ENCODE peak calls at places on chromosomes 6 and 20, in four cellular contexts. One of them, this sample, is unnamed.

GRCh38 chr20:46622125-46622524 is 29.1 kb downstream of the SLC13A3 start:
- DNase-seq in HCT116: no peak
- DNase-seq in MM.1S: no peak
- DNase-seq in PC-3: no peak
- DNase-seq in this sample: no peak

GRCh38 chr6:20952605-20953004 is 418.3 kb downstream of the CDKAL1 start:
- DNase-seq in HCT116: peak; percentile 60
- DNase-seq in MM.1S: no peak
- DNase-seq in PC-3: peak; percentile 90
- DNase-seq in this sample: peak; percentile 65

GRCh38 chr20:34675561-34675960 is 1.3 kb downstream of the PIGU start:
- DNase-seq in HCT116: no peak
- DNase-seq in MM.1S: no peak
- DNase-seq in PC-3: no peak
- DNase-seq in this sample: no peak

GRCh38 chr20:51636123-51636522 is 93.6 kb upstream of the NFATC2 start:
- DNase-seq in HCT116: peak; percentile 51
- DNase-seq in MM.1S: no peak
- DNase-seq in PC-3: peak; percentile 99
- DNase-seq in this sample: no peak

GRCh38 chr6:46490425-46491200 is 636 bp downstream of the RCAN2 start:
- DNase-seq in HCT116: no peak
- DNase-seq in MM.1S: no peak
- DNase-seq in PC-3: no peak
- DNase-seq in this sample: peak; percentile 70

GRCh38 chr20:63863798-63864544 is 1.1 kb upstream of the TPD52L2 start:
- DNase-seq in HCT116: peak; percentile 60
- DNase-seq in MM.1S: peak; percentile 90
- DNase-seq in PC-3: peak; percentile 78
- DNase-seq in this sample: peak; percentile 91

GRCh38 chr6:147283460-147283859 is 79.2 kb downstream of the STXBP5 start:
- DNase-seq in HCT116: no peak
- DNase-seq in MM.1S: no peak
- DNase-seq in PC-3: peak; percentile 56
- DNase-seq in this sample: peak; percentile 41

GRCh38 chr6:142551145-142551811 is 249.5 kb downstream of the ADGRG6 start:
- DNase-seq in HCT116: peak; percentile 37
- DNase-seq in MM.1S: no peak
- DNase-seq in PC-3: peak; percentile 58
- DNase-seq in this sample: peak; percentile 49

GRCh38 chr20:15339264-15339663 is 1001.9 kb upstream of the FLRT3 start:
- DNase-seq in HCT116: no peak
- DNase-seq in MM.1S: no peak
- DNase-seq in PC-3: peak; percentile 15
- DNase-seq in this sample: no peak

GRCh38 chr20:21147593-21147992 is 21.7 kb downstream of the KIZ start:
- DNase-seq in HCT116: no peak
- DNase-seq in MM.1S: no peak
- DNase-seq in PC-3: peak; percentile 57
- DNase-seq in this sample: peak; percentile 63

GRCh38 chr6:23505021-23505420 is 621.0 kb upstream of the NRSN1 start:
- DNase-seq in HCT116: no peak
- DNase-seq in MM.1S: no peak
- DNase-seq in PC-3: no peak
- DNase-seq in this sample: peak; percentile 36

GRCh38 chr6:39901670-39902069 is 32.6 kb downstream of the MOCS1 start:
- DNase-seq in HCT116: no peak
- DNase-seq in MM.1S: no peak
- DNase-seq in PC-3: no peak
- DNase-seq in this sample: no peak

GRCh38 chr6:76861403-76861802 is 601.9 kb downstream of the HTR1B start:
- DNase-seq in HCT116: peak; percentile 7
- DNase-seq in MM.1S: peak; percentile 30
- DNase-seq in PC-3: peak; percentile 27
- DNase-seq in this sample: peak; percentile 20

GRCh38 chr6:40928738-40929137 is 110.3 kb downstream of the UNC5CL start:
- DNase-seq in HCT116: no peak
- DNase-seq in MM.1S: no peak
- DNase-seq in PC-3: no peak
- DNase-seq in this sample: no peak

GRCh38 chr20:44495802-44496481 is 20.3 kb downstream of the TTPAL start:
- DNase-seq in HCT116: peak; percentile 77
- DNase-seq in MM.1S: no peak
- DNase-seq in PC-3: peak; percentile 99
- DNase-seq in this sample: peak; percentile 97

GRCh38 chr6:101011165-101011564 is 130.0 kb upstream of the ASCC3 start:
- DNase-seq in HCT116: no peak
- DNase-seq in MM.1S: peak; percentile 93
- DNase-seq in PC-3: peak; percentile 74
- DNase-seq in this sample: no peak

GRCh38 chr6:30720738-30721197 is 616 bp downstream of the TUBB start:
- DNase-seq in HCT116: no peak
- DNase-seq in MM.1S: peak; percentile 80
- DNase-seq in PC-3: peak; percentile 50
- DNase-seq in this sample: peak; percentile 80

GRCh38 chr20:62697468-62697912 is 11.1 kb upstream of the NTSR1 start:
- DNase-seq in HCT116: no peak
- DNase-seq in MM.1S: no peak
- DNase-seq in PC-3: no peak
- DNase-seq in this sample: no peak
- TF ChIP-seq EZH2 in HCT116: no peak
- TF ChIP-seq EZH2 in MM.1S: no peak
- TF ChIP-seq EZH2 in PC-3: no peak
- TF ChIP-seq EZH2 in this sample: no peak

GRCh38 chr6:44503471-44503870 is 116.0 kb downstream of the CDC5L start:
- DNase-seq in HCT116: no peak
- DNase-seq in MM.1S: no peak
- DNase-seq in PC-3: no peak
- DNase-seq in this sample: no peak
- H3K9me2 ChIP-seq in HCT116: no peaks in the 10 kb centered on the region
- H3K9me2 ChIP-seq in MM.1S: no peaks in the 10 kb centered on the region
- H3K9me2 ChIP-seq in PC-3: peaks cover 4% of the 10 kb centered on the region
- H3K9me2 ChIP-seq in this sample: no peaks in the 10 kb centered on the region

GRCh38 chr6:45439459-45439858 is 61.7 kb upstream of the SUPT3H start:
- DNase-seq in HCT116: no peak
- DNase-seq in MM.1S: no peak
- DNase-seq in PC-3: no peak
- DNase-seq in this sample: no peak
- H3K9ac ChIP-seq in HCT116: no peak overlapping the region
- H3K9ac ChIP-seq in MM.1S: no peak overlapping the region
- H3K9ac ChIP-seq in PC-3: no peak overlapping the region
- H3K9ac ChIP-seq in this sample: no peak overlapping the region

GRCh38 chr6:125748534-125749111 is 809 bp upstream of the HEY2 start:
- DNase-seq in HCT116: no peak
- DNase-seq in MM.1S: no peak
- DNase-seq in PC-3: peak; percentile 11
- DNase-seq in this sample: peak; percentile 49
- TF ChIP-seq EZH2 in HCT116: no peak
- TF ChIP-seq EZH2 in MM.1S: no peak
- TF ChIP-seq EZH2 in PC-3: no peak
- TF ChIP-seq EZH2 in this sample: peak; percentile 100

GRCh38 chr6:118507636-118508035 is 40.5 kb upstream of the PLN start:
- DNase-seq in HCT116: no peak
- DNase-seq in MM.1S: no peak
- DNase-seq in PC-3: no peak
- DNase-seq in this sample: no peak
- H3K9me2 ChIP-seq in HCT116: no peaks in the 10 kb centered on the region
- H3K9me2 ChIP-seq in MM.1S: no peaks in the 10 kb centered on the region
- H3K9me2 ChIP-seq in PC-3: no peaks in the 10 kb centered on the region
- H3K9me2 ChIP-seq in this sample: no peaks in the 10 kb centered on the region

GRCh38 chr6:89116702-89117101 is 1.2 kb downstream of the SRSF12 start:
- DNase-seq in HCT116: no peak
- DNase-seq in MM.1S: no peak
- DNase-seq in PC-3: no peak
- DNase-seq in this sample: no peak
- H3K9ac ChIP-seq in HCT116: no peak overlapping the region
- H3K9ac ChIP-seq in MM.1S: no peak overlapping the region
- H3K9ac ChIP-seq in PC-3: no peak overlapping the region
- H3K9ac ChIP-seq in this sample: no peak overlapping the region

GRCh38 chr6:123519191-123519510 is 117.6 kb downstream of the TRDN start:
- DNase-seq in HCT116: no peak
- DNase-seq in MM.1S: no peak
- DNase-seq in PC-3: no peak
- DNase-seq in this sample: no peak
- TF ChIP-seq EZH2 in HCT116: no peak
- TF ChIP-seq EZH2 in MM.1S: no peak
- TF ChIP-seq EZH2 in PC-3: no peak
- TF ChIP-seq EZH2 in this sample: no peak

GRCh38 chr6:133644548-133644947 is 244.4 kb upstream of the TCF21 start:
- DNase-seq in HCT116: no peak
- DNase-seq in MM.1S: no peak
- DNase-seq in PC-3: no peak
- DNase-seq in this sample: no peak

GRCh38 chr6:133646021-133646682 is 242.8 kb upstream of the TCF21 start:
- DNase-seq in HCT116: no peak
- DNase-seq in MM.1S: no peak
- DNase-seq in PC-3: peak; percentile 68
- DNase-seq in this sample: peak; percentile 80

GRCh38 chr6:133645000-133645619 is 243.8 kb upstream of the TCF21 start:
- DNase-seq in HCT116: no peak
- DNase-seq in MM.1S: no peak
- DNase-seq in PC-3: no peak
- DNase-seq in this sample: peak; percentile 53

GRCh38 chr6:133648576-133648975 is 240.3 kb upstream of the TCF21 start:
- DNase-seq in HCT116: no peak
- DNase-seq in MM.1S: no peak
- DNase-seq in PC-3: no peak
- DNase-seq in this sample: peak; percentile 30
- H3K9me2 ChIP-seq in HCT116: no peaks in the 10 kb centered on the region
- H3K9me2 ChIP-seq in MM.1S: no peaks in the 10 kb centered on the region
- H3K9me2 ChIP-seq in PC-3: no peaks in the 10 kb centered on the region
- H3K9me2 ChIP-seq in this sample: no peaks in the 10 kb centered on the region

DNA sequence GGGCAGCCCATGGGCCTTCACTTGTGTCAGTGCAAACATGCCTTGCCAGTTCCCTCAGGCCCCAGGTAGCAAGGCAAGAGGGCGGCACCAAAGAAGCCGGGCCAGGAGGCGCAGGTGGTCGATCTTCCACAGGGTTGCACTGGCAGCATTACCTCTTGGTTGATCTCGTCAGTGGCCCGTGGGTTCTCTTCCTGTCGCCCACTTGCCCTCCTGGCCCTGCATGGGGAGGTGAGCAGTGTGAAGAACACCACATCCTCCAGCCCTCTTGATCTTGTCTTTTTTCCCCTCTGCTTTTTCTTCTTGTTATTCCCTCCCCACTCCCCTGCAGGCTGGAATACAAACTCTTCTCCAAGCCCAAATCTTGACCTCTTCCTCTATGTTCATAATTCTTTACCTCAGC is 3.0 kb upstream of the CST11 start:
- DNase-seq in HCT116: no peak
- DNase-seq in MM.1S: no peak
- DNase-seq in PC-3: no peak
- DNase-seq in this sample: no peak
- H3K9ac ChIP-seq in HCT116: no peak overlapping the region
- H3K9ac ChIP-seq in MM.1S: no peak overlapping the region
- H3K9ac ChIP-seq in PC-3: no peak overlapping the region
- H3K9ac ChIP-seq in this sample: no peak overlapping the region

This sample was measured in GM23248.